ENCODE peak calls at places on chromosomes 6 and 20, in nine cellular contexts. One of them, this sample, is unnamed.

GRCh38 chr6:35049885-35050284 is 91.3 kb downstream of the TCP11 start:
- DNase-seq in left kidney: peak
- DNase-seq in ureter: no peak
- DNase-seq in mesothelial cell of epicardium: no peak
- DNase-seq in NCI-H524 treated with DMSO at 0.1 percent for 48 hours: peak
- DNase-seq in stimulated activated CD4-positive, alpha-beta T cell treated with anti-CD3 and anti-CD28 coated beads, Interleukin-1b, Interleukin-23, amount 100 ng/mL, for 4 hours: no peak
- DNase-seq in activated T-cell treated with anti-CD3 and anti-CD28 coated beads, Interleukin-2, amount 50 U/mL, for 72 hours: no peak
- DNase-seq in kidney tubule cell: no peak
- DNase-seq in NCI-H1694: peak
- DNase-seq in this sample: no peak

GRCh38 chr20:35004749-35005462 is 49.2 kb downstream of the MYH7B start:
- DNase-seq in left kidney: no peak
- DNase-seq in ureter: no peak
- DNase-seq in mesothelial cell of epicardium: no peak
- DNase-seq in NCI-H524 treated with DMSO at 0.1 percent for 48 hours: no peak
- DNase-seq in stimulated activated CD4-positive, alpha-beta T cell treated with anti-CD3 and anti-CD28 coated beads, Interleukin-1b, Interleukin-23, amount 100 ng/mL, for 4 hours: no peak
- DNase-seq in activated T-cell treated with anti-CD3 and anti-CD28 coated beads, Interleukin-2, amount 50 U/mL, for 72 hours: no peak
- DNase-seq in kidney tubule cell: no peak
- DNase-seq in NCI-H1694: no peak
- DNase-seq in this sample: no peak

GRCh38 chr6:41336824-41337223 is 1.4 kb downstream of the NCR2 start:
- DNase-seq in left kidney: no peak
- DNase-seq in ureter: no peak
- DNase-seq in mesothelial cell of epicardium: no peak
- DNase-seq in NCI-H524 treated with DMSO at 0.1 percent for 48 hours: no peak
- DNase-seq in stimulated activated CD4-positive, alpha-beta T cell treated with anti-CD3 and anti-CD28 coated beads, Interleukin-1b, Interleukin-23, amount 100 ng/mL, for 4 hours: no peak
- DNase-seq in activated T-cell treated with anti-CD3 and anti-CD28 coated beads, Interleukin-2, amount 50 U/mL, for 72 hours: no peak
- DNase-seq in kidney tubule cell: no peak
- DNase-seq in NCI-H1694: peak
- DNase-seq in this sample: no peak

GRCh38 chr20:43915209-43916072 is 789 bp downstream of the TOX2 start:
- DNase-seq in left kidney: peak
- DNase-seq in ureter: no peak
- DNase-seq in mesothelial cell of epicardium: no peak
- DNase-seq in NCI-H524 treated with DMSO at 0.1 percent for 48 hours: no peak
- DNase-seq in stimulated activated CD4-positive, alpha-beta T cell treated with anti-CD3 and anti-CD28 coated beads, Interleukin-1b, Interleukin-23, amount 100 ng/mL, for 4 hours: peak
- DNase-seq in activated T-cell treated with anti-CD3 and anti-CD28 coated beads, Interleukin-2, amount 50 U/mL, for 72 hours: peak
- DNase-seq in kidney tubule cell: no peak
- DNase-seq in NCI-H1694: no peak
- DNase-seq in this sample: peak

GRCh38 chr20:33793011-33793931 is 17.9 kb upstream of the CHMP4B start:
- DNase-seq in left kidney: peak
- DNase-seq in ureter: no peak
- DNase-seq in mesothelial cell of epicardium: no peak
- DNase-seq in NCI-H524 treated with DMSO at 0.1 percent for 48 hours: no peak
- DNase-seq in stimulated activated CD4-positive, alpha-beta T cell treated with anti-CD3 and anti-CD28 coated beads, Interleukin-1b, Interleukin-23, amount 100 ng/mL, for 4 hours: no peak
- DNase-seq in activated T-cell treated with anti-CD3 and anti-CD28 coated beads, Interleukin-2, amount 50 U/mL, for 72 hours: no peak
- DNase-seq in kidney tubule cell: no peak
- DNase-seq in NCI-H1694: no peak
- DNase-seq in this sample: no peak

GRCh38 chr6:150214310-150214709 is 71.5 kb downstream of the PPP1R14C start:
- DNase-seq in left kidney: no peak
- DNase-seq in ureter: no peak
- DNase-seq in mesothelial cell of epicardium: no peak
- DNase-seq in NCI-H524 treated with DMSO at 0.1 percent for 48 hours: no peak
- DNase-seq in stimulated activated CD4-positive, alpha-beta T cell treated with anti-CD3 and anti-CD28 coated beads, Interleukin-1b, Interleukin-23, amount 100 ng/mL, for 4 hours: no peak
- DNase-seq in activated T-cell treated with anti-CD3 and anti-CD28 coated beads, Interleukin-2, amount 50 U/mL, for 72 hours: no peak
- DNase-seq in kidney tubule cell: no peak
- DNase-seq in NCI-H1694: no peak
- DNase-seq in this sample: no peak

GRCh38 chr20:3616250-3616649 is 46.9 kb downstream of the GFRA4 start:
- DNase-seq in left kidney: peak
- DNase-seq in ureter: no peak
- DNase-seq in mesothelial cell of epicardium: no peak
- DNase-seq in NCI-H524 treated with DMSO at 0.1 percent for 48 hours: no peak
- DNase-seq in stimulated activated CD4-positive, alpha-beta T cell treated with anti-CD3 and anti-CD28 coated beads, Interleukin-1b, Interleukin-23, amount 100 ng/mL, for 4 hours: no peak
- DNase-seq in activated T-cell treated with anti-CD3 and anti-CD28 coated beads, Interleukin-2, amount 50 U/mL, for 72 hours: no peak
- DNase-seq in kidney tubule cell: peak
- DNase-seq in NCI-H1694: no peak
- DNase-seq in this sample: no peak

GRCh38 chr6:84027340-84028183 is 6.0 kb upstream of the MRAP2 start:
- DNase-seq in left kidney: no peak
- DNase-seq in ureter: no peak
- DNase-seq in mesothelial cell of epicardium: peak
- DNase-seq in NCI-H524 treated with DMSO at 0.1 percent for 48 hours: no peak
- DNase-seq in stimulated activated CD4-positive, alpha-beta T cell treated with anti-CD3 and anti-CD28 coated beads, Interleukin-1b, Interleukin-23, amount 100 ng/mL, for 4 hours: no peak
- DNase-seq in activated T-cell treated with anti-CD3 and anti-CD28 coated beads, Interleukin-2, amount 50 U/mL, for 72 hours: no peak
- DNase-seq in kidney tubule cell: peak
- DNase-seq in NCI-H1694: peak
- DNase-seq in this sample: no peak

GRCh38 chr6:98845201-98846020 is 11.0 kb downstream of the POU3F2 start:
- DNase-seq in left kidney: peak
- DNase-seq in ureter: peak
- DNase-seq in mesothelial cell of epicardium: peak
- DNase-seq in NCI-H524 treated with DMSO at 0.1 percent for 48 hours: peak
- DNase-seq in stimulated activated CD4-positive, alpha-beta T cell treated with anti-CD3 and anti-CD28 coated beads, Interleukin-1b, Interleukin-23, amount 100 ng/mL, for 4 hours: peak
- DNase-seq in activated T-cell treated with anti-CD3 and anti-CD28 coated beads, Interleukin-2, amount 50 U/mL, for 72 hours: peak
- DNase-seq in kidney tubule cell: peak
- DNase-seq in NCI-H1694: peak
- DNase-seq in this sample: peak

GRCh38 chr6:139853302-139853992 is 479.0 kb upstream of the CITED2 start:
- DNase-seq in left kidney: peak
- DNase-seq in ureter: no peak
- DNase-seq in mesothelial cell of epicardium: no peak
- DNase-seq in NCI-H524 treated with DMSO at 0.1 percent for 48 hours: no peak
- DNase-seq in stimulated activated CD4-positive, alpha-beta T cell treated with anti-CD3 and anti-CD28 coated beads, Interleukin-1b, Interleukin-23, amount 100 ng/mL, for 4 hours: no peak
- DNase-seq in activated T-cell treated with anti-CD3 and anti-CD28 coated beads, Interleukin-2, amount 50 U/mL, for 72 hours: no peak
- DNase-seq in kidney tubule cell: peak
- DNase-seq in NCI-H1694: no peak
- DNase-seq in this sample: no peak

GRCh38 chr6:133854167-133854632 is 34.7 kb upstream of the TCF21 start:
- DNase-seq in left kidney: peak
- DNase-seq in ureter: no peak
- DNase-seq in mesothelial cell of epicardium: no peak
- DNase-seq in NCI-H524 treated with DMSO at 0.1 percent for 48 hours: no peak
- DNase-seq in stimulated activated CD4-positive, alpha-beta T cell treated with anti-CD3 and anti-CD28 coated beads, Interleukin-1b, Interleukin-23, amount 100 ng/mL, for 4 hours: no peak
- DNase-seq in activated T-cell treated with anti-CD3 and anti-CD28 coated beads, Interleukin-2, amount 50 U/mL, for 72 hours: no peak
- DNase-seq in kidney tubule cell: peak
- DNase-seq in NCI-H1694: no peak
- DNase-seq in this sample: no peak

GRCh38 chr20:23007462-23007861 is 27.6 kb upstream of the SSTR4 start:
- DNase-seq in left kidney: no peak
- DNase-seq in ureter: no peak
- DNase-seq in mesothelial cell of epicardium: no peak
- DNase-seq in NCI-H524 treated with DMSO at 0.1 percent for 48 hours: no peak
- DNase-seq in stimulated activated CD4-positive, alpha-beta T cell treated with anti-CD3 and anti-CD28 coated beads, Interleukin-1b, Interleukin-23, amount 100 ng/mL, for 4 hours: no peak
- DNase-seq in activated T-cell treated with anti-CD3 and anti-CD28 coated beads, Interleukin-2, amount 50 U/mL, for 72 hours: no peak
- DNase-seq in kidney tubule cell: no peak
- DNase-seq in NCI-H1694: no peak
- DNase-seq in this sample: no peak

GRCh38 chr20:37223053-37223452 is 38.6 kb downstream of the GHRH start:
- DNase-seq in left kidney: no peak
- DNase-seq in ureter: no peak
- DNase-seq in mesothelial cell of epicardium: no peak
- DNase-seq in NCI-H524 treated with DMSO at 0.1 percent for 48 hours: no peak
- DNase-seq in stimulated activated CD4-positive, alpha-beta T cell treated with anti-CD3 and anti-CD28 coated beads, Interleukin-1b, Interleukin-23, amount 100 ng/mL, for 4 hours: no peak
- DNase-seq in activated T-cell treated with anti-CD3 and anti-CD28 coated beads, Interleukin-2, amount 50 U/mL, for 72 hours: no peak
- DNase-seq in kidney tubule cell: peak
- DNase-seq in NCI-H1694: no peak
- DNase-seq in this sample: peak

GRCh38 chr6:36523936-36524499 is 23.3 kb downstream of the STK38 start:
- DNase-seq in left kidney: no peak
- DNase-seq in ureter: no peak
- DNase-seq in mesothelial cell of epicardium: no peak
- DNase-seq in NCI-H524 treated with DMSO at 0.1 percent for 48 hours: no peak
- DNase-seq in stimulated activated CD4-positive, alpha-beta T cell treated with anti-CD3 and anti-CD28 coated beads, Interleukin-1b, Interleukin-23, amount 100 ng/mL, for 4 hours: no peak
- DNase-seq in activated T-cell treated with anti-CD3 and anti-CD28 coated beads, Interleukin-2, amount 50 U/mL, for 72 hours: no peak
- DNase-seq in kidney tubule cell: no peak
- DNase-seq in NCI-H1694: no peak
- DNase-seq in this sample: no peak

GRCh38 chr20:25178563-25179438 is 16.7 kb upstream of the ENTPD6 start:
- DNase-seq in left kidney: peak
- DNase-seq in ureter: no peak
- DNase-seq in mesothelial cell of epicardium: no peak
- DNase-seq in NCI-H524 treated with DMSO at 0.1 percent for 48 hours: no peak
- DNase-seq in stimulated activated CD4-positive, alpha-beta T cell treated with anti-CD3 and anti-CD28 coated beads, Interleukin-1b, Interleukin-23, amount 100 ng/mL, for 4 hours: no peak
- DNase-seq in activated T-cell treated with anti-CD3 and anti-CD28 coated beads, Interleukin-2, amount 50 U/mL, for 72 hours: peak
- DNase-seq in kidney tubule cell: peak
- DNase-seq in NCI-H1694: no peak
- DNase-seq in this sample: peak

GRCh38 chr20:61929561-61929960 is 136.1 kb downstream of the TAF4 start:
- DNase-seq in left kidney: no peak
- DNase-seq in ureter: no peak
- DNase-seq in mesothelial cell of epicardium: no peak
- DNase-seq in NCI-H524 treated with DMSO at 0.1 percent for 48 hours: no peak
- DNase-seq in stimulated activated CD4-positive, alpha-beta T cell treated with anti-CD3 and anti-CD28 coated beads, Interleukin-1b, Interleukin-23, amount 100 ng/mL, for 4 hours: no peak
- DNase-seq in activated T-cell treated with anti-CD3 and anti-CD28 coated beads, Interleukin-2, amount 50 U/mL, for 72 hours: no peak
- DNase-seq in kidney tubule cell: no peak
- DNase-seq in NCI-H1694: no peak
- DNase-seq in this sample: no peak

GRCh38 chr20:23436681-23437080 is 2.8 kb upstream of the CSTL1 start:
- DNase-seq in left kidney: no peak
- DNase-seq in ureter: no peak
- DNase-seq in mesothelial cell of epicardium: no peak
- DNase-seq in NCI-H524 treated with DMSO at 0.1 percent for 48 hours: no peak
- DNase-seq in stimulated activated CD4-positive, alpha-beta T cell treated with anti-CD3 and anti-CD28 coated beads, Interleukin-1b, Interleukin-23, amount 100 ng/mL, for 4 hours: no peak
- DNase-seq in activated T-cell treated with anti-CD3 and anti-CD28 coated beads, Interleukin-2, amount 50 U/mL, for 72 hours: no peak
- DNase-seq in kidney tubule cell: peak
- DNase-seq in NCI-H1694: no peak
- DNase-seq in this sample: no peak

GRCh38 chr6:35052694-35053565 is 88.2 kb downstream of the TCP11 start:
- DNase-seq in left kidney: peak
- DNase-seq in ureter: peak
- DNase-seq in mesothelial cell of epicardium: no peak
- DNase-seq in NCI-H524 treated with DMSO at 0.1 percent for 48 hours: peak
- DNase-seq in stimulated activated CD4-positive, alpha-beta T cell treated with anti-CD3 and anti-CD28 coated beads, Interleukin-1b, Interleukin-23, amount 100 ng/mL, for 4 hours: no peak
- DNase-seq in activated T-cell treated with anti-CD3 and anti-CD28 coated beads, Interleukin-2, amount 50 U/mL, for 72 hours: no peak
- DNase-seq in kidney tubule cell: no peak
- DNase-seq in NCI-H1694: no peak
- DNase-seq in this sample: no peak

GRCh38 chr20:35871311-35871771 is 83.0 kb downstream of the SCAND1 start:
- DNase-seq in left kidney: no peak
- DNase-seq in ureter: peak
- DNase-seq in mesothelial cell of epicardium: no peak
- DNase-seq in NCI-H524 treated with DMSO at 0.1 percent for 48 hours: no peak
- DNase-seq in stimulated activated CD4-positive, alpha-beta T cell treated with anti-CD3 and anti-CD28 coated beads, Interleukin-1b, Interleukin-23, amount 100 ng/mL, for 4 hours: no peak
- DNase-seq in activated T-cell treated with anti-CD3 and anti-CD28 coated beads, Interleukin-2, amount 50 U/mL, for 72 hours: no peak
- DNase-seq in kidney tubule cell: no peak
- DNase-seq in NCI-H1694: no peak
- DNase-seq in this sample: no peak

GRCh38 chr6:135311446-135312200 is 130.5 kb downstream of the MYB start:
- DNase-seq in left kidney: no peak
- DNase-seq in ureter: no peak
- DNase-seq in mesothelial cell of epicardium: no peak
- DNase-seq in NCI-H524 treated with DMSO at 0.1 percent for 48 hours: peak
- DNase-seq in stimulated activated CD4-positive, alpha-beta T cell treated with anti-CD3 and anti-CD28 coated beads, Interleukin-1b, Interleukin-23, amount 100 ng/mL, for 4 hours: no peak
- DNase-seq in activated T-cell treated with anti-CD3 and anti-CD28 coated beads, Interleukin-2, amount 50 U/mL, for 72 hours: no peak
- DNase-seq in kidney tubule cell: no peak
- DNase-seq in NCI-H1694: no peak
- DNase-seq in this sample: no peak

GRCh38 chr6:26743157-26743821 is 83.7 kb upstream of the ZNF322 start:
- DNase-seq in left kidney: peak
- DNase-seq in ureter: no peak
- DNase-seq in mesothelial cell of epicardium: no peak
- DNase-seq in NCI-H524 treated with DMSO at 0.1 percent for 48 hours: no peak
- DNase-seq in stimulated activated CD4-positive, alpha-beta T cell treated with anti-CD3 and anti-CD28 coated beads, Interleukin-1b, Interleukin-23, amount 100 ng/mL, for 4 hours: no peak
- DNase-seq in activated T-cell treated with anti-CD3 and anti-CD28 coated beads, Interleukin-2, amount 50 U/mL, for 72 hours: no peak
- DNase-seq in kidney tubule cell: peak
- DNase-seq in NCI-H1694: no peak
- DNase-seq in this sample: no peak

GRCh38 chr20:4592316-4593148 is 129.2 kb upstream of the PRND start:
- DNase-seq in left kidney: peak
- DNase-seq in ureter: no peak
- DNase-seq in mesothelial cell of epicardium: peak
- DNase-seq in NCI-H524 treated with DMSO at 0.1 percent for 48 hours: no peak
- DNase-seq in stimulated activated CD4-positive, alpha-beta T cell treated with anti-CD3 and anti-CD28 coated beads, Interleukin-1b, Interleukin-23, amount 100 ng/mL, for 4 hours: peak
- DNase-seq in activated T-cell treated with anti-CD3 and anti-CD28 coated beads, Interleukin-2, amount 50 U/mL, for 72 hours: peak
- DNase-seq in kidney tubule cell: peak
- DNase-seq in NCI-H1694: no peak
- DNase-seq in this sample: peak

GRCh38 chr6:81793811-81794210 is 41.3 kb upstream of the TENT5A start:
- DNase-seq in left kidney: no peak
- DNase-seq in ureter: no peak
- DNase-seq in mesothelial cell of epicardium: no peak
- DNase-seq in NCI-H524 treated with DMSO at 0.1 percent for 48 hours: no peak
- DNase-seq in stimulated activated CD4-positive, alpha-beta T cell treated with anti-CD3 and anti-CD28 coated beads, Interleukin-1b, Interleukin-23, amount 100 ng/mL, for 4 hours: no peak
- DNase-seq in activated T-cell treated with anti-CD3 and anti-CD28 coated beads, Interleukin-2, amount 50 U/mL, for 72 hours: no peak
- DNase-seq in kidney tubule cell: peak
- DNase-seq in NCI-H1694: no peak
- DNase-seq in this sample: no peak

GRCh38 chr20:2640260-2640659 is 12.2 kb upstream of the NOP56 start:
- DNase-seq in left kidney: no peak
- DNase-seq in ureter: no peak
- DNase-seq in mesothelial cell of epicardium: no peak
- DNase-seq in NCI-H524 treated with DMSO at 0.1 percent for 48 hours: no peak
- DNase-seq in stimulated activated CD4-positive, alpha-beta T cell treated with anti-CD3 and anti-CD28 coated beads, Interleukin-1b, Interleukin-23, amount 100 ng/mL, for 4 hours: no peak
- DNase-seq in activated T-cell treated with anti-CD3 and anti-CD28 coated beads, Interleukin-2, amount 50 U/mL, for 72 hours: no peak
- DNase-seq in kidney tubule cell: no peak
- DNase-seq in NCI-H1694: no peak
- DNase-seq in this sample: no peak

GRCh38 chr20:45456632-45457031 is 12.9 kb upstream of the WFDC2 start:
- DNase-seq in left kidney: peak
- DNase-seq in ureter: no peak
- DNase-seq in mesothelial cell of epicardium: no peak
- DNase-seq in NCI-H524 treated with DMSO at 0.1 percent for 48 hours: no peak
- DNase-seq in stimulated activated CD4-positive, alpha-beta T cell treated with anti-CD3 and anti-CD28 coated beads, Interleukin-1b, Interleukin-23, amount 100 ng/mL, for 4 hours: no peak
- DNase-seq in activated T-cell treated with anti-CD3 and anti-CD28 coated beads, Interleukin-2, amount 50 U/mL, for 72 hours: peak
- DNase-seq in kidney tubule cell: peak
- DNase-seq in NCI-H1694: peak
- DNase-seq in this sample: peak

GRCh38 chr20:31698803-31699718 is 23.6 kb downstream of the BCL2L1 start:
- DNase-seq in left kidney: peak
- DNase-seq in ureter: peak
- DNase-seq in mesothelial cell of epicardium: no peak
- DNase-seq in NCI-H524 treated with DMSO at 0.1 percent for 48 hours: no peak
- DNase-seq in stimulated activated CD4-positive, alpha-beta T cell treated with anti-CD3 and anti-CD28 coated beads, Interleukin-1b, Interleukin-23, amount 100 ng/mL, for 4 hours: no peak
- DNase-seq in activated T-cell treated with anti-CD3 and anti-CD28 coated beads, Interleukin-2, amount 50 U/mL, for 72 hours: peak
- DNase-seq in kidney tubule cell: peak
- DNase-seq in NCI-H1694: no peak
- DNase-seq in this sample: peak

GRCh38 chr20:61561111-61561830 is 309.2 kb downstream of the CDH4 start:
- DNase-seq in left kidney: no peak
- DNase-seq in ureter: no peak
- DNase-seq in mesothelial cell of epicardium: no peak
- DNase-seq in NCI-H524 treated with DMSO at 0.1 percent for 48 hours: no peak
- DNase-seq in stimulated activated CD4-positive, alpha-beta T cell treated with anti-CD3 and anti-CD28 coated beads, Interleukin-1b, Interleukin-23, amount 100 ng/mL, for 4 hours: no peak
- DNase-seq in activated T-cell treated with anti-CD3 and anti-CD28 coated beads, Interleukin-2, amount 50 U/mL, for 72 hours: no peak
- DNase-seq in kidney tubule cell: no peak
- DNase-seq in NCI-H1694: no peak
- DNase-seq in this sample: no peak

This sample was measured in GM20000.